ENCODE peak calls at places on chromosomes 7 and 10, in five cellular contexts. L, I, Y, Z and E are unnamed samples.

GRCh38 chr10:31099664-31100063 is 68.0 kb upstream of the ZNF438 start:
- DNase-seq in I (no peak), Z (no peak), Y (no peak), L (no peak), E (no peak)

GRCh38 chr10:30820282-30820991 is 190.9 kb upstream of the LYZL2 start:
- DNase-seq in Z (no peak), L (no peak), Y (no peak), I (no peak), E (no peak)

GRCh38 chr10:62467509-62467908 is 93.3 kb downstream of the ZNF365 start:
- DNase-seq in I (no peak), Z (no peak), Y (no peak), L (no peak), E (no peak)

GRCh38 chr10:13272164-13272571 is 27.7 kb downstream of the PHYH start:
- DNase-seq in Z (no peak), I (peak), Y (peak), L (no peak), E (no peak)

GRCh38 chr7:74674166-74674565 is 16.6 kb downstream of the GTF2I start:
- DNase-seq in Z (no peak), L (no peak), Y (no peak), I (no peak), E (no peak)

GRCh38 chr7:22565315-22565811 is 65.4 kb upstream of the STEAP1B start:
- DNase-seq in L (no peak), Y (no peak), I (peak), Z (no peak), E (no peak)

GRCh38 chr7:140074780-140075179 is 12.0 kb upstream of the PARP12 start:
- DNase-seq in Z (no peak), I (no peak), L (no peak), Y (no peak), E (no peak)

GRCh38 chr7:1078519-1078918 is 9.4 kb upstream of the GPER1 start:
- DNase-seq in Y (no peak), Z (no peak), L (no peak), I (no peak), E (no peak)

GRCh38 chr7:75584385-75584784 is 92.3 kb downstream of the SPDYE5 start:
- DNase-seq in Y (no peak), Z (no peak), L (no peak), I (no peak), E (no peak)

GRCh38 chr7:139727151-139727705 is 50.6 kb downstream of the HIPK2 start:
- DNase-seq in Y (no peak), L (no peak), Z (no peak), I (no peak), E (no peak)

GRCh38 chr10:34920578-34920977 is 105.5 kb upstream of the PARD3 start:
- DNase-seq in L (no peak), Y (no peak), I (no peak), Z (no peak), E (no peak)